ENCODE peak calls at places on chromosomes 12 and 14, in four cellular contexts. L is stimulated activated CD4-positive, alpha-beta T cell treated with anti-CD3 and anti-CD28 coated beads, Interleukin-12 subunit alpha, Interleukin-12 subunit beta, amount 100 ng/mL, for 4 hours; R is NCI-H2107; Z is fibroblast of the conjunctiva. Q is an unnamed sample.

GRCh38 chr14:36661506-36662257 is at the start of gene PAX9:
- DNase-seq in L (no peak), R (peak; percentile 98), Z (peak; percentile 46), Q (peak; percentile 76)

GRCh38 chr12:7154901-7155470 is 24.8 kb downstream of the CLSTN3 start:
- DNase-seq in L (no peak), R (no peak), Z (no peak), Q (no peak)

GRCh38 chr12:13210022-13210539 is 13.6 kb downstream of the EMP1 start:
- DNase-seq in L (no peak), R (no peak), Z (no peak), Q (no peak)

GRCh38 chr12:109738878-109739665 is 25.4 kb downstream of the FAM222A start:
- DNase-seq in L (no peak), R (no peak), Z (no peak), Q (no peak)

GRCh38 chr14:74568896-74569295 is 43.1 kb downstream of the LTBP2 start:
- DNase-seq in L (no peak), R (no peak), Z (no peak), Q (no peak)

GRCh38 chr12:113762155-113762848 is 203.8 kb downstream of the RBM19 start:
- DNase-seq in L (no peak), R (no peak), Z (no peak), Q (no peak)

GRCh38 chr14:92658160-92658559 is 90.3 kb downstream of the LGMN start:
- DNase-seq in L (no peak), R (no peak), Z (no peak), Q (no peak)

GRCh38 chr12:59425798-59426197 is 170.0 kb upstream of the SLC16A7 start:
- DNase-seq in L (no peak), R (no peak), Z (no peak), Q (no peak)

GRCh38 chr14:70116278-70116677 is 72.5 kb downstream of the SLC8A3 start:
- DNase-seq in L (no peak), R (no peak), Z (no peak), Q (no peak)

GRCh38 chr12:100138048-100138907 is 4.4 kb downstream of the BLTP3B start:
- DNase-seq in L (no peak), R (no peak), Z (no peak), Q (peak; percentile 43)

GRCh38 chr12:90393654-90394053 is 561.3 kb downstream of the CCER1 start:
- DNase-seq in L (no peak), R (no peak), Z (no peak), Q (no peak)

GRCh38 chr12:54051916-54052744 is 1.5 kb upstream of the HOXC4 start:
- DNase-seq in L (no peak), R (no peak), Z (no peak), Q (no peak)

Q was measured in ACHN.